ENCODE peak calls at places on chromosome 7, in eight cellular contexts. L is mesothelial cell of epicardium, E is AG04450, P is Calu3, Q is epithelial cell of esophagus, M is natural killer cell, K is stomach, W is lung. V is an unnamed sample.

GRCh38 chr7:131244259-131244852 is 83.3 kb upstream of the MKLN1 start:
- DNase-seq in L (no peak), E (peak), P (peak), Q (peak), M (no peak), K (no peak), W (no peak), V (no peak)

GRCh38 chr7:100705753-100706671 is at the start of gene POP7:
- DNase-seq in L (peak), E (peak), P (peak), Q (peak), M (peak), K (peak), W (peak), V (peak)

GRCh38 chr7:24773646-24774045 is 16.4 kb upstream of the GSDME start:
- DNase-seq in L (no peak), E (no peak), P (no peak), Q (no peak), M (no peak), K (no peak), W (no peak), V (no peak)

GRCh38 chr7:83677180-83677866 is 28.4 kb upstream of the SEMA3E start:
- DNase-seq in L (no peak), E (peak), P (peak), Q (peak), M (no peak), K (peak), W (no peak), V (no peak)

GRCh38 chr7:44615149-44615611 is 8.8 kb downstream of the OGDH start:
- DNase-seq in L (no peak), E (no peak), P (no peak), Q (peak), M (no peak), K (peak), W (no peak), V (no peak)

GRCh38 chr7:106858618-106859532 is 6.2 kb upstream of the PIK3CG start:
- DNase-seq in L (peak), E (no peak), P (peak), Q (no peak), M (no peak), K (peak), W (peak), V (no peak)

GRCh38 chr7:90625562-90625961 is 29.4 kb downstream of the CDK14 start:
- DNase-seq in L (peak), E (peak), P (peak), Q (peak), M (no peak), K (no peak), W (peak), V (no peak)

GRCh38 chr7:67387851-67388250 is 391.2 kb downstream of the TYW1 start:
- DNase-seq in L (no peak), E (no peak), P (no peak), Q (no peak), M (no peak), K (no peak), W (no peak), V (no peak)

GRCh38 chr7:137670521-137671064 is 176.2 kb downstream of the DGKI start:
- DNase-seq in L (no peak), E (no peak), P (no peak), Q (peak), M (no peak), K (no peak), W (no peak), V (no peak)

GRCh38 chr7:128830231-128831177 is at the start of gene FLNC:
- DNase-seq in L (peak), E (no peak), P (peak), Q (peak), M (no peak), K (peak), W (no peak), V (no peak)

GRCh38 chr7:128841961-128842673 is 11.9 kb downstream of the FLNC start:
- DNase-seq in L (no peak), E (no peak), P (no peak), Q (peak), M (peak), K (peak), W (no peak), V (no peak)

GRCh38 chr7:128000854-128001265 is 30.4 kb downstream of the LRRC4 start:
- DNase-seq in L (no peak), E (no peak), P (no peak), Q (no peak), M (no peak), K (no peak), W (no peak), V (no peak)

GRCh38 chr7:47247132-47247531 is 334.8 kb downstream of the TNS3 start:
- DNase-seq in L (no peak), E (no peak), P (no peak), Q (no peak), M (no peak), K (no peak), W (no peak), V (no peak)

GRCh38 chr7:13282377-13282980 is 595.0 kb downstream of the ARL4A start:
- DNase-seq in L (no peak), E (peak), P (no peak), Q (peak), M (no peak), K (no peak), W (no peak), V (no peak)

GRCh38 chr7:40560672-40561071 is 425.9 kb downstream of the SUGCT start:
- DNase-seq in L (no peak), E (no peak), P (no peak), Q (no peak), M (no peak), K (no peak), W (no peak), V (no peak)

GRCh38 chr7:114484226-114484625 is 69.6 kb downstream of the FOXP2 start:
- DNase-seq in L (no peak), E (no peak), P (no peak), Q (no peak), M (no peak), K (no peak), W (no peak), V (no peak)

GRCh38 chr7:64869912-64870562 is 33.0 kb upstream of the ZNF273 start:
- DNase-seq in L (no peak), E (no peak), P (no peak), Q (no peak), M (no peak), K (peak), W (peak), V (no peak)

GRCh38 chr7:137146552-137146961 is 197.0 kb downstream of the PTN start:
- DNase-seq in L (no peak), E (peak), P (no peak), Q (no peak), M (no peak), K (no peak), W (no peak), V (no peak)

GRCh38 chr7:91850455-91850854 is 30.0 kb downstream of the MTERF1 start:
- DNase-seq in L (no peak), E (no peak), P (no peak), Q (peak), M (no peak), K (no peak), W (no peak), V (no peak)

GRCh38 chr7:5598261-5598761 is 174.7 kb upstream of the TNRC18 start:
- DNase-seq in L (no peak), E (no peak), P (no peak), Q (no peak), M (no peak), K (no peak), W (no peak), V (no peak)

GRCh38 chr7:7738177-7738576 is 19.8 kb upstream of the RPA3 start:
- DNase-seq in L (no peak), E (no peak), P (no peak), Q (no peak), M (no peak), K (no peak), W (no peak), V (no peak)

GRCh38 chr7:115476666-115477065 is 553.9 kb downstream of the TFEC start:
- DNase-seq in L (no peak), E (no peak), P (no peak), Q (no peak), M (no peak), K (no peak), W (no peak), V (no peak)

GRCh38 chr7:80088705-80089104 is 45.9 kb upstream of the GNAI1 start:
- DNase-seq in L (no peak), E (no peak), P (no peak), Q (peak), M (no peak), K (no peak), W (no peak), V (no peak)

GRCh38 chr7:146702898-146703297 is 586.3 kb downstream of the CNTNAP2 start:
- DNase-seq in L (no peak), E (no peak), P (no peak), Q (no peak), M (no peak), K (no peak), W (no peak), V (no peak)

GRCh38 chr7:87810130-87810529 is 66.0 kb downstream of the SLC25A40 start:
- DNase-seq in L (no peak), E (no peak), P (no peak), Q (no peak), M (no peak), K (no peak), W (no peak), V (no peak)

GRCh38 chr7:81173766-81174281 is 255.0 kb upstream of the SEMA3C start:
- DNase-seq in L (no peak), E (peak), P (peak), Q (peak), M (no peak), K (peak), W (peak), V (no peak)

GRCh38 chr7:95758187-95758586 is 14.2 kb upstream of the DYNC1I1 start:
- DNase-seq in L (no peak), E (no peak), P (no peak), Q (no peak), M (no peak), K (no peak), W (no peak), V (no peak)

GRCh38 chr7:98617051-98617959 is at the start of gene NPTX2:
- DNase-seq in L (no peak), E (no peak), P (no peak), Q (no peak), M (no peak), K (no peak), W (no peak), V (peak)
- TF ChIP-seq CTCF in L (no peak), E (no peak), P (no peak), Q (no peak), M (no peak), K (no peak), W (no peak), V (peak)

GRCh38 chr7:31123726-31124125 is 71.6 kb downstream of the ADCYAP1R1 start:
- DNase-seq in L (no peak), E (no peak), P (no peak), Q (no peak), M (no peak), K (peak), W (peak), V (no peak)

GRCh38 chr7:31125171-31125570 is 73.1 kb downstream of the ADCYAP1R1 start:
- DNase-seq in L (no peak), E (no peak), P (no peak), Q (no peak), M (no peak), K (no peak), W (no peak), V (no peak)

GRCh38 chr7:31123317-31123716 is 71.2 kb downstream of the ADCYAP1R1 start:
- DNase-seq in L (no peak), E (no peak), P (no peak), Q (no peak), M (no peak), K (no peak), W (peak), V (no peak)

GRCh38 chr7:31129067-31129466 is 77.0 kb downstream of the ADCYAP1R1 start:
- DNase-seq in L (no peak), E (no peak), P (peak), Q (peak), M (no peak), K (no peak), W (no peak), V (no peak)

DNA sequence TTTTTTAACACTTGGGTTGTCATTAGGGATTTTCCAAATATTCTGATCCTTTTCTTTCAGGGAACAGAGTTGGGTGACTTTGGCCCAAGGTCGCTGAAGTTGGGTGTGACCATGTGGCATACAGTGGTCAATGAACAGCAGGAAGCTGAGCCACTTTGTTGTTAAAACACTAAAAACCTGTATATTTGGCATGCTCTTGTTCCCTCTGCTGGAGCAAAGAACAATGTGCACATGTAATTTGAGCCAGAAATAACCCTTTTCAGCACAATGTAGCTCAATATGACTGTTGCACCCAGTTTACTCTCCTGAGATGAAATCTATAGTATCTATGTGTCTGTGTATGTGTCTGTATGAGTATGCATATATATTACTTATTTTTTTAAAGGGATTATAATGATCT is 74.9 kb downstream of the ADCYAP1R1 start:
- DNase-seq in L (no peak), E (no peak), P (no peak), Q (no peak), M (no peak), K (no peak), W (no peak), V (no peak)
- TF ChIP-seq CTCF in L (no peak), E (peak), P (no peak), Q (peak), M (no peak), K (no peak), W (no peak), V (peak)

DNA sequence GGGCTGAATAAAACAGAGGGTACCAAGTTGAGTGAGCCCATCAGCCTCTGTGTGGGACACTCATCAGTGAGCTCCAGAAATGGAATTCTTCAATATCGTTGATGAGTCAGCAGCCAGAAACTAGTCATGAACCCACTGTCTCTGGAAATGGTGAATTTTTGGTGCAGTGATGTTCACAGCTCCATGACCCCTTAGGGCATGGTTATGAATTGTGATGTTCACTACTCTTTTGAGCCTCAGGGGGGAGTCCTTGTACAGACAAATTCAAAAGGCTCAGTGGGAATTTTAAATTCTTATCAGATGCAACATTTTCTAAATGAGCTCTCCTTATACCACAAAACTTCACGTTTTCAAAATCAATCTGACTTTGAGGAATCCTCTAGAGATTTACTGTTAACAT is 335.7 kb downstream of the PHTF2 start:
- DNase-seq in L (no peak), E (peak), P (peak), Q (peak), M (no peak), K (no peak), W (no peak), V (no peak)
- TF ChIP-seq CTCF in L (peak), E (peak), P (no peak), Q (peak), M (no peak), K (no peak), W (no peak), V (peak)

DNA sequence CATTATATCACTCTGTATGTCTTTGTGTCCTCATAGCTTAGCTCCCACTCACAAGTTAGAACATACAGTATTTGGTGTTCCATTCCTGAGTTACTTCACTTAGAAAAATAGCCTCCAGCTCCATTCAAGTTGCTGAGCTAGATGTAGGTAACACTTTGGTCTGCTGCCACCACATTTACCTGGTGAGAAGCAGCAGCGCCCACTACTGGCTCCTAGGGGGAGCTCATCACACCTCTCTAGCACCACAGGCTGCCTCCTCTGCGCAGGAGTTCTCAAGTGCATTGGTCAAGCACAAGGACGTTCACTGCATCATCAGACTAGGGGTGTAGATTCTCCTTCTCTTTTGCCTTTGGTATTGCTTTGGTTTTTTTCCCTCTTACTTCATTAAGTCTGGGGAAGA is 530.9 kb upstream of the AUTS2 start:
- DNase-seq in L (no peak), E (no peak), P (no peak), Q (peak), M (no peak), K (peak), W (no peak), V (no peak)
- TF ChIP-seq CTCF in L (no peak), E (no peak), P (no peak), Q (no peak), M (no peak), K (peak), W (no peak), V (peak)

DNA sequence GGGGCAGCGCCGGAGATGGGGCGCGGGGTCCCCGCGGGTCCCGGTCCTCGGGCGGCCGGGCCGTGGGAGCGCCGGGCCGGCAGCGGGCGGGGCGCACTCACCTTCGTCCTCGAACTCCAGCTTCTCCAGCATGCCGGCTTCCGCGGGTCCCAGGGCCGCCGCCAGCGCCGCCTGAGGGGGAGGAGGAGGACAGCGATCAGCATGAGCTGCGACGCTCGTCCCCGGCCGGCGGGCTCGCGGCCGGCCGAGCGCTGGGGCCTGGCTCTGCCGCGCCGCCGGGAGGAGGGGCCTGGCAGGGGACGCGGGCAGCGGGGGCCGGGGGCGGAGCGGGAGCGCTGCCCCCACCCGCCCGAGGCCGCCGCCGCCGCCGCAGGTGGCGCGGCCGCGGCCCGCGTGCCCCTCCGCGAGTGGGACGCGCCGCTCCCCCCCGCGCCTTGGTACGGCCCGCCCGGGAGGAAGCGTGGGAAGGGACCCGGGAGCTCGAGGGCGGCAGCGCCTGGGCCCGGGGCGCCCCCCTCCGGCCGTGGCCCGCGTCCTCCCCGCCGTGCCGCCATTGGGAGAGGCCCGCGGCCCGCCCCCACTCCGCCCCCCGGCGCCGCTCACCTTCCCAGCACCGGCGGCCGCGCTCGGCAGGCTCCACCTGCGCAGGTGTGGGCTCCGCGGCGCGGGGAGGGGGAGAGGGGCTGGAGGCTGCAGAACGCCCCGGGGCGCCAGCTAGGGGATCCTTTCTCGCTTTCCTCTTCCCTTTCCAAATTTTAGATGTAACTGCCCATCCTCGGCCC is 112.5 kb upstream of the RHEB start:
- DNase-seq in L (peak), E (peak), P (peak), Q (peak), M (peak), K (peak), W (peak), V (peak)
- TF ChIP-seq CTCF in L (no peak), E (peak), P (no peak), Q (no peak), M (peak), K (no peak), W (peak), V (peak)

GRCh38 chr7:41967156-41967555 is 264.3 kb upstream of the INHBA start:
- DNase-seq in L (no peak), E (no peak), P (no peak), Q (peak), M (no peak), K (no peak), W (no peak), V (no peak)
- TF ChIP-seq CTCF in L (no peak), E (no peak), P (no peak), Q (no peak), M (no peak), K (no peak), W (no peak), V (no peak)

GRCh38 chr7:101900103-101900502 is 82.7 kb downstream of the CUX1 start:
- DNase-seq in L (no peak), E (no peak), P (no peak), Q (peak), M (no peak), K (no peak), W (no peak), V (no peak)
- TF ChIP-seq CTCF in L (no peak), E (no peak), P (no peak), Q (peak), M (no peak), K (no peak), W (no peak), V (no peak)

DNA sequence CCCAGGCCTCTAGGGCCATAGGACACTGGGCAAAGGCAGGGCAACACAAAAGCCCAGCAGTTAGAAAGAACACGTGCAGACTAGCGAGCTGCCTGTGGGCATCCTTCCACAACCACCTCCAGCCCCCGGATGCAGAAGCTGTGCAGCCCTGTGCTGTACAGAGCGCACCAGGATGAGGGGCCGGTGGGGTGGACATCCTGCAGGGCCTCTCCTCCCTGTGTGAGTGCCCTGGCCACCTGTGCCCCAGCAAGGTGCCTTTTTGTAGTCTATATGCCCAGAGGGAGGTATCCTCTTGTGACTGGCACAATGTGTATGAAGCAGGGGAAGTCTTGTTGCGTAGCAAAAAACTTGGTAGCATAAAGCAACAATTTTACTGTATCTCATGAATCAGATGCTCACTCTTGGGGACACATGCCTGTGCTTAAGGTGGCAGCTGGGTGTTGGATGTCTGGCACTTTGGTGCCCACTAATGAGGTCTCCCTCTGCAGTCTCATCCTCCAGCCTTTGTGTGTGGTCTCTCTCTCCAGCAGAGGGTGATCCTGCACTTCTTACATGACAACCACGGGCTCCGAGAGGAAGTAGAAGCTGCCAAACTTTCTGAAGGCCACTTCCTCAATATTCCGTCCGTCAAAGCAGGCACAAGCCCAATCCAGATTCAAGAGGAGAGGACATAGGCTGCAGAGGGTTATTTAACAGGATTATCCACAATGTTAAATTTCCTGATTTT is 8.7 kb downstream of the NCAPG2 start:
- DNase-seq in L (no peak), E (peak), P (no peak), Q (peak), M (no peak), K (peak), W (peak), V (no peak)
- TF ChIP-seq CTCF in L (no peak), E (peak), P (no peak), Q (peak), M (peak), K (peak), W (peak), V (peak)

GRCh38 chr7:113113912-113114311 is 4.4 kb downstream of the SMIM30 start:
- DNase-seq in L (no peak), E (no peak), P (peak), Q (peak), M (no peak), K (no peak), W (no peak), V (no peak)
- TF ChIP-seq CTCF in L (no peak), E (no peak), P (no peak), Q (peak), M (no peak), K (no peak), W (no peak), V (peak)

V was measured in progenitor cell of endocrine pancreas.